ENCODE peak calls at places on chromosome 3, in eight cellular contexts. G is sigmoid colon, F is AG04450, D is heart left ventricle, L is adrenal gland, O is cardiac muscle cell, K is esophagus muscularis mucosa, C is HCT116. V is an unnamed sample.

GRCh38 chr3:190533511-190534282 is 19.8 kb downstream of the IL1RAP start:
- DNase-seq in G (peak), F (peak), D (peak), L (peak), O (no peak), K (no peak), C (no peak), V (peak)

GRCh38 chr3:99023590-99024192 is 122.2 kb upstream of the DCBLD2 start:
- DNase-seq in G (no peak), F (peak), D (no peak), L (no peak), O (peak), K (no peak), C (peak), V (no peak)

GRCh38 chr3:4708230-4708629 is 215.1 kb downstream of the ITPR1 start:
- DNase-seq in G (no peak), F (no peak), D (no peak), L (peak), O (no peak), K (no peak), C (no peak), V (no peak)

GRCh38 chr3:98323425-98323824 is 30.2 kb upstream of the OR5K4 start:
- DNase-seq in G (no peak), F (no peak), D (no peak), L (no peak), O (no peak), K (no peak), C (no peak), V (no peak)

GRCh38 chr3:132254076-132254755 is 63.0 kb upstream of the ACP3 start:
- DNase-seq in G (no peak), F (no peak), D (no peak), L (no peak), O (no peak), K (no peak), C (no peak), V (no peak)

GRCh38 chr3:127610105-127610504 is 11.9 kb downstream of the MCM2 start:
- DNase-seq in G (no peak), F (no peak), D (no peak), L (no peak), O (no peak), K (no peak), C (no peak), V (no peak)

GRCh38 chr3:190877925-190878324 is 15.4 kb upstream of the GMNC start:
- DNase-seq in G (no peak), F (no peak), D (no peak), L (no peak), O (no peak), K (no peak), C (no peak), V (no peak)

GRCh38 chr3:12879191-12879815 is 37.9 kb upstream of the RPL32 start:
- DNase-seq in G (no peak), F (no peak), D (no peak), L (no peak), O (peak), K (no peak), C (no peak), V (no peak)

GRCh38 chr3:71838406-71838805 is 53.5 kb upstream of the PROK2 start:
- DNase-seq in G (no peak), F (no peak), D (no peak), L (no peak), O (no peak), K (no peak), C (no peak), V (no peak)

GRCh38 chr3:146504546-146505197 is 35.3 kb upstream of the PLSCR2 start:
- DNase-seq in G (no peak), F (no peak), D (no peak), L (no peak), O (no peak), K (no peak), C (peak), V (no peak)

GRCh38 chr3:52193059-52193458 is 4.9 kb upstream of the ALAS1 start:
- DNase-seq in G (peak), F (no peak), D (no peak), L (peak), O (no peak), K (no peak), C (no peak), V (no peak)

GRCh38 chr3:29557825-29558224 is 277.0 kb downstream of the RBMS3 start:
- DNase-seq in G (no peak), F (no peak), D (no peak), L (no peak), O (no peak), K (no peak), C (no peak), V (no peak)

GRCh38 chr3:188309437-188310269 is 155.7 kb downstream of the LPP start:
- DNase-seq in G (no peak), F (no peak), D (no peak), L (no peak), O (no peak), K (no peak), C (no peak), V (no peak)

GRCh38 chr3:8355346-8355745 is 146.3 kb upstream of the LMCD1 start:
- DNase-seq in G (no peak), F (no peak), D (no peak), L (no peak), O (no peak), K (no peak), C (no peak), V (no peak)

GRCh38 chr3:129046037-129046731 is 14.4 kb upstream of the GP9 start:
- DNase-seq in G (peak), F (no peak), D (no peak), L (no peak), O (no peak), K (no peak), C (no peak), V (no peak)

GRCh38 chr3:65142476-65142875 is 454.7 kb upstream of the ADAMTS9 start:
- DNase-seq in G (no peak), F (no peak), D (no peak), L (no peak), O (no peak), K (no peak), C (no peak), V (no peak)

GRCh38 chr3:142000341-142000870 is 124.0 kb downstream of the ATP1B3 start:
- DNase-seq in G (no peak), F (no peak), D (no peak), L (no peak), O (no peak), K (no peak), C (no peak), V (no peak)

GRCh38 chr3:188123170-188123920 is 30.6 kb upstream of the LPP start:
- DNase-seq in G (no peak), F (no peak), D (no peak), L (no peak), O (no peak), K (no peak), C (no peak), V (no peak)

GRCh38 chr3:129855454-129856419 is 37.8 kb downstream of the TMCC1 start:
- DNase-seq in G (no peak), F (peak), D (no peak), L (no peak), O (no peak), K (no peak), C (peak), V (no peak)

GRCh38 chr3:77189258-77189657 is 149.4 kb downstream of the ROBO2 start:
- DNase-seq in G (no peak), F (no peak), D (no peak), L (no peak), O (no peak), K (no peak), C (no peak), V (no peak)

GRCh38 chr3:8981700-8982099 is 18.4 kb upstream of the RAD18 start:
- DNase-seq in G (no peak), F (no peak), D (no peak), L (no peak), O (no peak), K (peak), C (no peak), V (no peak)

GRCh38 chr3:4754180-4755086 is 224.8 kb upstream of the BHLHE40 start:
- DNase-seq in G (no peak), F (no peak), D (no peak), L (no peak), O (no peak), K (no peak), C (no peak), V (no peak)

GRCh38 chr3:136545664-136546266 is 206.4 kb downstream of the STAG1 start:
- DNase-seq in G (no peak), F (no peak), D (no peak), L (no peak), O (no peak), K (no peak), C (no peak), V (no peak)

GRCh38 chr3:40044487-40044886 is 235.1 kb downstream of the MYRIP start:
- DNase-seq in G (no peak), F (no peak), D (no peak), L (no peak), O (no peak), K (no peak), C (no peak), V (peak)

GRCh38 chr3:192409838-192410683 is 317.3 kb downstream of the FGF12 start:
- DNase-seq in G (no peak), F (no peak), D (peak), L (peak), O (peak), K (no peak), C (no peak), V (no peak)

GRCh38 chr3:16174389-16174788 is at the start of gene GALNT15:
- DNase-seq in G (peak), F (peak), D (peak), L (peak), O (peak), K (peak), C (no peak), V (peak)
- H3K4me3 ChIP-seq in G (peak), F (peak), D (peak), L (peak), O (no peak), K (peak), C (no peak), V (peak)

GRCh38 chr3:123804676-123805075 is 79.5 kb downstream of the MYLK start:
- DNase-seq in G (no peak), F (no peak), D (no peak), L (no peak), O (no peak), K (no peak), C (no peak), V (no peak)

GRCh38 chr3:123807820-123808219 is 76.3 kb downstream of the MYLK start:
- DNase-seq in G (no peak), F (no peak), D (no peak), L (peak), O (no peak), K (no peak), C (no peak), V (no peak)

GRCh38 chr3:123803521-123803920 is 80.6 kb downstream of the MYLK start:
- DNase-seq in G (no peak), F (no peak), D (no peak), L (no peak), O (no peak), K (no peak), C (no peak), V (no peak)

GRCh38 chr3:123808812-123809211 is 75.3 kb downstream of the MYLK start:
- DNase-seq in G (no peak), F (no peak), D (no peak), L (no peak), O (no peak), K (no peak), C (no peak), V (no peak)

DNA sequence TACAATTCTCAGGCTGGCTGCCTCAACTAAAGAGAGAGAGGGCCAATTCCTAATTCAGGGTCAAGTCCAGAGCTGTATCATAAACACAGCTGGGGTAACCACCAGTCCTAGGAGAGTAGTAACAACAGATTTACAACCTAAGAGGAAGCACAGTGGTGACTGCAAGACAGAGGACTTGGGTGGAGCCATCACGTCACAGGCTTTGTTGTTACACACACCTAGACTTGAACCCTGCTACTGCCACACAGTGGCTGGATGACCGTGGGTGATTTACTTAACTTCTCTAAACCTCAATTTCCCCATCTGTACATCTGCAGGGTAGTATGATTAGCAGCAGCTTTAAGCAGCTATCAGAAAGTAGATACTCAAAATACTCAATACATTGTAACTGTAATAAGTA is 78.6 kb downstream of the MYLK start:
- DNase-seq in G (no peak), F (no peak), D (no peak), L (no peak), O (no peak), K (no peak), C (no peak), V (no peak)
- TF ChIP-seq CTCF in G (no peak), F (no peak), D (no peak), L (no peak), O (no peak), K (no peak), C (no peak), V (no peak)

GRCh38 chr3:133663569-133664313 is 2.0 kb upstream of the TOPBP1 start:
- DNase-seq in G (no peak), F (no peak), D (no peak), L (no peak), O (peak), K (no peak), C (peak), V (no peak)
- H3K4me3 ChIP-seq in G (no peak), F (no peak), D (peak), L (no peak), O (no peak), K (no peak), C (no peak), V (no peak)

GRCh38 chr3:53230041-53230621 is 25.7 kb downstream of the TKT start:
- DNase-seq in G (no peak), F (no peak), D (no peak), L (peak), O (no peak), K (no peak), C (no peak), V (no peak)
- TF ChIP-seq CTCF in G (no peak), F (peak), D (no peak), L (no peak), O (no peak), K (no peak), C (no peak), V (no peak)

GRCh38 chr3:150544726-150545125 is 1.6 kb downstream of the SERP1 start:
- DNase-seq in G (no peak), F (no peak), D (no peak), L (no peak), O (no peak), K (no peak), C (no peak), V (no peak)
- H3K4me3 ChIP-seq in G (peak), F (peak), D (peak), L (peak), O (peak), K (peak), C (peak), V (peak)

GRCh38 chr3:33918357-33918756 is 119.9 kb downstream of the PDCD6IP start:
- DNase-seq in G (no peak), F (no peak), D (no peak), L (no peak), O (no peak), K (no peak), C (no peak), V (no peak)

GRCh38 chr3:33919721-33920120 is 121.3 kb downstream of the PDCD6IP start:
- DNase-seq in G (no peak), F (no peak), D (no peak), L (no peak), O (no peak), K (no peak), C (no peak), V (no peak)

GRCh38 chr3:33914731-33915389 is 116.4 kb downstream of the PDCD6IP start:
- DNase-seq in G (no peak), F (no peak), D (no peak), L (no peak), O (no peak), K (no peak), C (no peak), V (no peak)

GRCh38 chr3:33919312-33919711 is 120.9 kb downstream of the PDCD6IP start:
- DNase-seq in G (no peak), F (no peak), D (no peak), L (no peak), O (no peak), K (no peak), C (no peak), V (no peak)

DNA sequence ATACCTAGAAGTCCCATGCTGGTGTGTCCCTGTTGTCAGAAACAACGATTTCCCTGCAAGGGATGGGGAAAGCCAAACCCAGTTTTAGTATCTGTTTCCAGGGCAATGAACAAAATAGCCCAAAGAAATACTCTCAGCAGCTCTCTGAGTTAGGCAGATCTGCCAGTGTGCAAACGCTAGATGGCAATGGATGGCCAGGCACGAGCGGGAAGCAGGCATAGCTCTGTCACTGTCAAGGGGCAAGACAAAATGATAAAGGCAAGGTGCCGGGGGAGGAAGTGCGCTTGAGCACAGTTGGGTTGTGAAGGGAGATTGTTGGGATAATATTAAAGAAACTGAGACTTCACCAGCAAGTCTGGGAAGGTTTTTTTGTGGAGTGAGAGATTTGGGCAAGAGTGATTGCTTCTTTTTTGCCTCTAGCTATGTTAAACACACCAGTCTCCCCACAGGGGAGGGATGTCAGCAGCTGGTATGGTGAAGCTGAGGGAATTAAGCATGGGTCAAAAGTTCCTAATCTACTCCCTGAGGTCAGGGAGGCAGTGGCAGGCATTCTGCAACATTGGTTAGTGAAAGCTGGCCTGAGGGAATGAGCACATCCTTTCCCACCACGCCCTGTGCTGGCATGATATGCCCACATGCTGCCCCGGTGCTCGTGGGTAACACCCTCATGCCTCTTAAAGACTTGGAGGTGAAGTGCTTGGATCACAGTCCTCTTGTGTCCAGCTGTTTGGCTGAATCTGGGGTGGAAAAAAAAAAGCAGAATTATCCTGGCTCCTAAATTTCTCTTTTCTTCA is 117.6 kb downstream of the PDCD6IP start:
- DNase-seq in G (no peak), F (no peak), D (no peak), L (no peak), O (peak), K (no peak), C (no peak), V (no peak)
- TF ChIP-seq CTCF in G (no peak), F (peak), D (peak), L (peak), O (peak), K (peak), C (no peak), V (peak)

GRCh38 chr3:144128117-144128892 is 156.7 kb downstream of the DIPK2A start:
- DNase-seq in G (no peak), F (no peak), D (no peak), L (no peak), O (no peak), K (no peak), C (no peak), V (no peak)
- H3K4me3 ChIP-seq in G (no peak), F (no peak), D (no peak), L (no peak), O (no peak), K (no peak), C (no peak), V (no peak)

DNA sequence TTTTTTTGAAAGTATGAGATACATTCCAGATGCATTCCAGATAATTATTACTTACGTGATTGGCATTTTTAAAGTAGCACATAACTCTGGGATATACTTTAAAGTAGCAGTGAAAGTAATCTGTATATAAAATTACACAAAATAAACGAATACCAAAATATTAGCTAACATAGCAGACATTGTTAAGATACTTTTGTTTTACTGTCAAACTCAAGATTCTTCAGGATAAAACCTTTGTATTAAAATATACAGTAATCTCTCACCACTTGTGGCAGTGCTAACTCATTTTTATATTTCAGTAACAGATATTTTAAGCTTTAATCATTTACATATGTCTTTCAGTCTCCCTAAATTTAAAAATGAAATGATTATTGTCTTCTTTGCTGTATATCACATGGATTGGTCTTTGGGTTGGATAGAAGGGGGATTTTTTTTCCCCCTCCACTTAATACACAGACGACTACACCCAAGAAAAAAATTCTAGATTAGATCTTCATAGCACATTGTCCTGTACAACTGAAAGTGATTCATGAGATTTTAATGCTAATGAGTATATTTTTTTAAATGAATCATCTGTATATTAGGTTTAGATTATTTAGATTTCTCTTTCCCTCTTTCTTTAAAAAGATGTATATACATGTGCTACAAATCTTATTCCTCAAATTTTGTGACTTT is 24.6 kb upstream of the EBLN2 start:
- DNase-seq in G (no peak), F (no peak), D (no peak), L (no peak), O (no peak), K (no peak), C (no peak), V (no peak)
- TF ChIP-seq CTCF in G (no peak), F (no peak), D (no peak), L (no peak), O (no peak), K (no peak), C (no peak), V (no peak)

GRCh38 chr3:112811150-112811884 is 35.3 kb downstream of the CD200R1L start:
- DNase-seq in G (peak), F (peak), D (no peak), L (peak), O (peak), K (no peak), C (no peak), V (peak)
- H3K4me3 ChIP-seq in G (no peak), F (no peak), D (no peak), L (no peak), O (no peak), K (no peak), C (no peak), V (no peak)

DNA sequence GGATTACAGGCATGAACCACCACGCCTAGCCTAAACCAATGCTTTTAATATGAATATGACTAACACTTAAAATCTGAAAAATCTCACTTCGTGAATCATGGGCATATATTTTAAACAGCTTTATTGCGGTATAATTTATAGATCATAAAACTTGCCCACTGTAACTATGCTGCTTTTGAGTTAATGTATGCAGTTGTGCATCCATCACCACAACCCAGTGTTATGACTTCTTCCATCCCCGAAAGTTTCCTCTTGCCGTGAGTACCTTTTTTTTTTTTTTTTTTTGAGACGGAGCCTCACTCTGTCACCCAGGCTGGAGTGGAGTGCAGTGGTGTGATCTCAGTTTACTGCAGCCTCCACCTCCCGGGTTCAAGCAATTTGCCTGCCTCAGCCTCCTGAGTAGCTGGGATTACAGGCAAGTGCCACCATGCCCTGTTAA is 7.1 kb downstream of the KAT2B start:
- DNase-seq in G (no peak), F (no peak), D (no peak), L (no peak), O (no peak), K (no peak), C (no peak), V (no peak)
- TF ChIP-seq CTCF in G (no peak), F (no peak), D (no peak), L (no peak), O (no peak), K (no peak), C (no peak), V (no peak)